ENCODE peak calls at places on chromosomes 16 and 17, in ten cellular contexts. I, M, G, U, J, D, Z, A, H and T are unnamed samples.

GRCh38 chr16:75110637-75111513 is 5.7 kb downstream of the LDHD start:
- DNase-seq in I (peak), M (peak), G (peak), U (peak), J (peak), D (peak), Z (peak), A (peak), H (peak), T (peak)

GRCh38 chr17:35846055-35846809 is 22.5 kb downstream of the HEATR9 start:
- DNase-seq in I (no peak), M (no peak), G (no peak), U (no peak), J (no peak), D (no peak), Z (no peak), A (no peak), H (no peak), T (no peak)

GRCh38 chr16:89150090-89150835 is 21.3 kb upstream of the CDH15 start:
- DNase-seq in I (no peak), M (no peak), G (no peak), U (peak), J (no peak), D (no peak), Z (no peak), A (peak), H (no peak), T (no peak)

GRCh38 chr17:28777178-28777577 is 33.4 kb downstream of the TRAF4 start:
- DNase-seq in I (no peak), M (no peak), G (no peak), U (no peak), J (no peak), D (no peak), Z (no peak), A (no peak), H (no peak), T (no peak)

GRCh38 chr17:43658890-43659289 is 2.8 kb downstream of the MEOX1 start:
- DNase-seq in I (no peak), M (no peak), G (peak), U (no peak), J (no peak), D (no peak), Z (no peak), A (no peak), H (no peak), T (no peak)

GRCh38 chr17:75771334-75772281 is 6.6 kb upstream of the GALK1 start:
- DNase-seq in I (no peak), M (no peak), G (no peak), U (peak), J (no peak), D (peak), Z (peak), A (no peak), H (no peak), T (peak)

GRCh38 chr16:31333686-31334649 is 21.0 kb upstream of the ITGAX start:
- DNase-seq in I (no peak), M (no peak), G (no peak), U (no peak), J (peak), D (no peak), Z (peak), A (no peak), H (no peak), T (no peak)

GRCh38 chr17:81635973-81636504 is 873 bp downstream of the NPLOC4 start:
- DNase-seq in I (no peak), M (no peak), G (no peak), U (no peak), J (no peak), D (no peak), Z (no peak), A (no peak), H (no peak), T (no peak)

GRCh38 chr17:61317779-61318178 is 81.9 kb upstream of the TBX2 start:
- DNase-seq in I (no peak), M (no peak), G (no peak), U (no peak), J (no peak), D (no peak), Z (no peak), A (no peak), H (no peak), T (no peak)

GRCh38 chr16:31476305-31477219 is 4.6 kb downstream of the TGFB1I1 start:
- DNase-seq in I (no peak), M (peak), G (peak), U (peak), J (peak), D (peak), Z (peak), A (peak), H (peak), T (no peak)

GRCh38 chr17:8739104-8739503 is 5.5 kb downstream of the CCDC42 start:
- DNase-seq in I (no peak), M (no peak), G (no peak), U (no peak), J (no peak), D (no peak), Z (peak), A (no peak), H (no peak), T (no peak)

GRCh38 chr17:50973557-50974494 is 107.7 kb upstream of the TOB1 start:
- DNase-seq in I (no peak), M (no peak), G (no peak), U (no peak), J (no peak), D (no peak), Z (no peak), A (no peak), H (no peak), T (no peak)

GRCh38 chr17:80432350-80432955 is 17.5 kb downstream of the ENDOV start:
- DNase-seq in I (no peak), M (no peak), G (no peak), U (no peak), J (no peak), D (peak), Z (no peak), A (peak), H (no peak), T (no peak)

GRCh38 chr17:43349142-43349541 is 49.7 kb upstream of the ARL4D start:
- DNase-seq in I (no peak), M (no peak), G (no peak), U (no peak), J (no peak), D (no peak), Z (no peak), A (no peak), H (no peak), T (no peak)

GRCh38 chr17:74800531-74800930 is 24.4 kb upstream of the NAT9 start:
- DNase-seq in I (no peak), M (no peak), G (no peak), U (no peak), J (no peak), D (no peak), Z (no peak), A (no peak), H (no peak), T (no peak)

DNA sequence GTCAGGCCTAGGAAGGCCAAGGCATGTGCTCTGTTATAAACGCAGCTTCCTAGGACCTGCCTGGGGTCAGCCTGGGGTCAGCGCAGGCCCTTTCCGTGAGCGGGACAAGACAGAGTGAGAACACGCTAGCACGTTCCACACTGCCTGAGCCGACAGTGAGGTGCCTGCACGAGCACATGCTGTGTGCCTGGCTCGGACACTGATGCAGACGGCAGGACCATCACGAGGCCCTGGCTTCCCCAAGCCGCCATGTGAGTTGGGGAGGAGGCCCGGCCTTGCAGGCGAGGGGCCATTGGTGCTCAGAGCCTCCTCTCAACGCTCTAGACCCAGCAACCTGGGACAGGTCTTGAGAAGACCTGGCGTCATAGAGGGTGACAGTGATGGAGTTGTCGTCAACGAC is 9.1 kb downstream of the TMEM204 start:
- DNase-seq in I (no peak), M (no peak), G (no peak), U (no peak), J (no peak), D (no peak), Z (no peak), A (peak), H (no peak), T (no peak)
- H3K27ac ChIP-seq in I (no peak), M (peak), G (no peak), U (peak), J (no peak), D (no peak), Z (no peak), A (peak), H (no peak), T (peak)

GRCh38 chr16:84619103-84619460 is 1.2 kb upstream of the COTL1 start:
- DNase-seq in I (no peak), M (no peak), G (no peak), U (no peak), J (no peak), D (no peak), Z (no peak), A (no peak), H (no peak), T (no peak)
- H3K27ac ChIP-seq in I (peak), M (no peak), G (no peak), U (no peak), J (peak), D (no peak), Z (peak), A (no peak), H (no peak), T (no peak)

DNA sequence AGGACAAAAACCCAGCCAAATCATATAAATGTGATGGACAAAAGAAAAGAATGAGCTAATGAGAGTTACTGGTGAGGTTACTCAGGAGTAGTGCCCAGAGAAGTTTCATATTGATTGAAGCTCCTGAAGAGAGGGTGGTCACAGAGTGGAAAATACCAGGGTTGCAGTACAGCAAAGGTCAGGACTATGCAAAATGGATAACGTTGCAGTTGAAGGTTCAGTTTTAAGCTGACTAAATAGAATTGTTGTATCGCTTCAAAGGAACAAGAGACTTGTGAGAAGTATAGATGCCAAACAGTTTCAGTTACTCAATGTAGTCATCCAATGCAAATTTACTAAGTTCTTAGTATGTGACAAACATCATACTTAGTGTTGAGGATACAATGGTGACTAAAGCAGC is 47.1 kb downstream of the ABCA8 start:
- DNase-seq in I (no peak), M (no peak), G (no peak), U (no peak), J (no peak), D (no peak), Z (no peak), A (no peak), H (no peak), T (no peak)
- H3K27ac ChIP-seq in I (peak), M (no peak), G (peak), U (no peak), J (no peak), D (no peak), Z (peak), A (peak), H (no peak), T (peak)

DNA sequence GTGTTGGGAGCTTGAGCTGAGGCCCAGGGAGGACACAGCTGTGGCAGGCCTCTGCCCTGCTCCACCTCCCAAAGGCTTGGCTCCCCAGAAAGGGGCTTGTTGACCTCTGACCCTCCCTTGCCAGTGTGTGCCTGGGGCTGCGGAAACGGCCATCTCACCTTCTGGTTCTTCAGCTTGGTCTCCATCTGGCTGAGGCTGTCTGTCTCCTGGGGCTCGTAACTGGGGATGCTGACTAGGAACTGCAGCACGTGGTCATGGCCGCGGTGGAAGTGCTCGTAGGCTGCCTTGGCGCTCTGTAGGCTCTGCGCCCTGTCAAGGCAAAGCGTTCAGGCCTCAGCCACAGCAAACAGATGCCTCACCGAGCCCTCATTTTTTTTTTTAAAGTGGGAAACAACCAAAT is 42.7 kb downstream of the UBN1 start:
- DNase-seq in I (no peak), M (no peak), G (no peak), U (no peak), J (no peak), D (no peak), Z (no peak), A (no peak), H (no peak), T (no peak)
- H3K27ac ChIP-seq in I (no peak), M (no peak), G (no peak), U (no peak), J (no peak), D (no peak), Z (no peak), A (no peak), H (no peak), T (no peak)

GRCh38 chr17:17553217-17554195 is 38.0 kb downstream of the PEMT start:
- DNase-seq in I (no peak), M (no peak), G (no peak), U (no peak), J (no peak), D (no peak), Z (no peak), A (peak), H (no peak), T (no peak)
- H3K27ac ChIP-seq in I (no peak), M (no peak), G (no peak), U (no peak), J (no peak), D (no peak), Z (no peak), A (peak), H (no peak), T (no peak)

GRCh38 chr17:78313735-78314648 is 45.9 kb downstream of the SOCS3 start:
- DNase-seq in I (peak), M (peak), G (peak), U (peak), J (peak), D (peak), Z (peak), A (peak), H (peak), T (peak)
- H3K27ac ChIP-seq in I (peak), M (peak), G (no peak), U (peak), J (peak), D (peak), Z (peak), A (peak), H (peak), T (peak)

GRCh38 chr16:15854906-15855703 is 1.7 kb downstream of the MYH11 start:
- DNase-seq in I (no peak), M (peak), G (no peak), U (no peak), J (no peak), D (no peak), Z (no peak), A (no peak), H (no peak), T (no peak)
- H3K27ac ChIP-seq in I (peak), M (peak), G (no peak), U (peak), J (no peak), D (no peak), Z (no peak), A (no peak), H (peak), T (peak)

DNA sequence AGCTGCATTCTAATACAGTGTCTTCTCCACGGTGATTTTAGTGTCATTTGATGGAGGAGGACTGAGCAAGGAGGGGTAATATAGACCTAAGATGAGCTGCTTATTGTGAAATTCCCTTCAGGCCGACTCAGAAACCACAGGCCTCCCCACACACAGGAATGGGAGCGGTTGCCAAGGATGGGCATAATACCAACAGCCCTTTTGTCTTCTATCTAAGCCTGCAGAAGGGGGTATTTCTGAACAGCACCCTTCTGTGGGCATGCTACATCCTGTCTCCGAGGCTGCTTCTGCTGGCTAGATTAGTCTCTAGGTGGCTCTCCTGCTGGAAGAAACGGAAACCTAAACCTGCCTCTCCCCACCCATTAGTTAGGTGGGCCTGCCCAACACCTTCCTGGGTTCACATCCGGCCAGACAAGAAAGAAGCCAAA is 72.9 kb downstream of the CCDC182 start:
- DNase-seq in I (no peak), M (no peak), G (no peak), U (no peak), J (no peak), D (no peak), Z (no peak), A (no peak), H (peak), T (peak)
- H3K27ac ChIP-seq in I (no peak), M (no peak), G (peak), U (no peak), J (no peak), D (no peak), Z (no peak), A (no peak), H (no peak), T (peak)

DNA sequence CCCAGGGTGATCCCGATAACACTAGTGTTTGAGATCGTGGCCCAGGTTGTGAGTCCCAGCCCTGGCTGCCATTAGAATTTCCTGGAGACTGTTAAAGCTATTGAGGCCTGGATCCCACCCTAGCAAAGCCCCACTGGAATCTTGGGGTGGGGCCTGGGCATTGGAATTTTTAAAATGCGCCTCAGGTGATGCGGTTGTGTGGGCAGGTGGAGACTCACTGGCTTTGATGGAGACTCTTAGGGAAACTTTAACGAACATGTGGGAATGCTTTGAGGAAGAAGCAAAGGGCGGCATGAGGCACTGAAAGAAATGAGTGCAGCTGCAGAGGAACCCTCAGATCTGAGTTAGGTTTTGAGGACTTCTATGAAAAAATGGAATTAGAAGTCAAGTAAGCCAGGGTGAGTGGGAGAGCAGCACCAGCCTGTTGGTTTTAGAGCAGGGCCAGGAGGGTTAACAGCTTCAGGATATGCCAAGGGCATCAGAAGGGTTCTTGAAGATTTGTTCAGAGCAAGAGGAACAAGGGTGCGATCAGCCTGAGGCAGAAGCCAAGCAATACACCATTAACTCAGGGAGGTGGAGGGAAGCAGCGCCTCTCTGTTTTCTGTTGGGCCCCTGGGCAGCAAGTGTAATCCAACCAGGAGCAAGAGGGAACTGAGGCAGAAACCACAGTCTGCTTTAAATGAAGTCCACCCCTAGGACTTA is 42.5 kb downstream of the KSR1 start:
- DNase-seq in I (no peak), M (no peak), G (no peak), U (peak), J (no peak), D (no peak), Z (no peak), A (no peak), H (no peak), T (no peak)
- H3K27ac ChIP-seq in I (no peak), M (no peak), G (peak), U (no peak), J (no peak), D (no peak), Z (peak), A (no peak), H (no peak), T (no peak)